ENCODE peak calls at places on chromosomes 4 and X, in four cellular contexts. D, E, K and M are unnamed samples.

GRCh38 chr4:68124262-68124661 is 5.4 kb downstream of the TMPRSS11F start:
- DNase-seq in K (no peak), E (no peak), D (no peak), M (no peak)

GRCh38 chr4:8383451-8384160 is 56.9 kb downstream of the ACOX3 start:
- DNase-seq in K (no peak), E (no peak), D (no peak), M (no peak)

GRCh38 chr4:47784222-47784621 is 53.6 kb downstream of the CORIN start:
- DNase-seq in E (no peak), D (no peak), K (no peak), M (no peak)

GRCh38 chr4:96183630-96184029 is 343.7 kb downstream of the PDHA2 start:
- DNase-seq in E (no peak), K (no peak), D (no peak), M (no peak)

GRCh38 chr4:163755013-163755412 is 260.5 kb downstream of the TMA16 start:
- DNase-seq in D (no peak), K (no peak), E (no peak), M (peak)

GRCh38 chrX:63754141-63754859 is 30.7 kb downstream of the ARHGEF9 start:
- DNase-seq in K (no peak), E (peak), D (peak), M (peak)

GRCh38 chr4:10123227-10124101 is 6.9 kb upstream of the WDR1 start:
- DNase-seq in D (peak), K (no peak), E (no peak), M (no peak)

GRCh38 chrX:9465380-9466114 is 689 bp downstream of the TBL1X start:
- DNase-seq in K (peak), E (no peak), D (peak), M (peak)

GRCh38 chr4:157887316-157887715 is 285.5 kb downstream of the GASK1B start:
- DNase-seq in E (no peak), D (no peak), K (no peak), M (no peak)

GRCh38 chr4:74320559-74321118 is 12.4 kb downstream of the EPGN start:
- DNase-seq in D (no peak), E (no peak), K (peak), M (peak)

GRCh38 chr4:122827899-122828601 is 1.4 kb downstream of the FGF2 start:
- DNase-seq in E (peak), D (peak), K (no peak), M (peak)

GRCh38 chrX:110440016-110440805 is 81.6 kb downstream of the RTL9 start:
- DNase-seq in D (no peak), K (no peak), E (no peak), M (no peak)

GRCh38 chr4:121594796-121595526 is 101.8 kb downstream of the ANXA5 start:
- DNase-seq in K (no peak), D (no peak), E (peak), M (no peak)

GRCh38 chrX:115040417-115040816 is 23.0 kb upstream of the IL13RA2 start:
- DNase-seq in K (no peak), E (no peak), D (no peak), M (no peak)

GRCh38 chr4:152206185-152206584 is 329.7 kb downstream of the FBXW7 start:
- DNase-seq in E (no peak), D (no peak), K (no peak), M (no peak)

GRCh38 chr4:7135389-7135746 is 57.0 kb upstream of the SORCS2 start:
- DNase-seq in E (no peak), D (no peak), K (no peak), M (no peak)

GRCh38 chr4:84967292-84967651 is 782 bp upstream of the WDFY3 start:
- DNase-seq in K (no peak), E (peak), D (no peak), M (no peak)

GRCh38 chrX:28586291-28586690 is 955 bp upstream of the IL1RAPL1 start:
- DNase-seq in K (peak), E (no peak), D (no peak), M (no peak)

GRCh38 chrX:103613362-103613761 is 5.6 kb downstream of the TCEAL3 start:
- DNase-seq in E (no peak), K (no peak), D (no peak), M (no peak)

GRCh38 chrX:28981952-28982351 is 394.7 kb downstream of the IL1RAPL1 start:
- DNase-seq in E (no peak), D (no peak), K (no peak), M (no peak)

GRCh38 chrX:17007134-17007768 is 60.8 kb downstream of the REPS2 start:
- DNase-seq in K (no peak), D (no peak), E (no peak), M (peak)

GRCh38 chr4:38400946-38401345 is 263.1 kb upstream of the KLF3 start:
- DNase-seq in D (no peak), E (no peak), K (no peak), M (no peak)

GRCh38 chrX:66200050-66200664 is 36.1 kb downstream of the HEPH start:
- DNase-seq in E (no peak), D (no peak), K (no peak), M (no peak)

GRCh38 chrX:24498181-24498580 is 33.1 kb downstream of the PDK3 start:
- DNase-seq in K (no peak), D (peak), E (no peak), M (no peak)

DNA sequence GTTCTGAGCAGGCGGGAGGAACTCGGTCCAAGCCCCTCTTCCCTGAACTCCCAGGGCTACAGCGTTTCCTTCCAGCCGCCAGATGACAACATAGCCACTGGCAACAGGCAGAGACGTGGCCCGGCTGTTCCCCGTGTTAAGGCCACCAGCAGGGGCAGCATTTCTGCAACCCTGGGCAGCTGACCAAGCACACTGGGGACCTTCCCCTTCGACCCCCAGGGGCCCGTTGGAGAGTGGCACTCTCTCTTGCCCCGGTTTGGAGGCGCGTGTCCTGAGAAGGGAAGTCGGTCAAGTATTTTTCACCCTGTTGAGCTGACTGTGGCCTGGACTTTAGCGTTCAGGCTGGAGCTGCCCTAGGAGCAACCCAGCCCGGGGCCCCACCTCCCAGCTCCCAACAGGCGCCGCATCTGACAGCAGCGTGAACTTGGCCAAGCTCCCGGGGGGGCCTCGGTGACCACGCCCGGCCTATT is 37.6 kb downstream of the ZBTB49 start:
- DNase-seq in K (no peak), D (no peak), E (no peak), M (peak)
- TF ChIP-seq CTCF in K (no peak), D (no peak), E (no peak), M (peak)

DNA sequence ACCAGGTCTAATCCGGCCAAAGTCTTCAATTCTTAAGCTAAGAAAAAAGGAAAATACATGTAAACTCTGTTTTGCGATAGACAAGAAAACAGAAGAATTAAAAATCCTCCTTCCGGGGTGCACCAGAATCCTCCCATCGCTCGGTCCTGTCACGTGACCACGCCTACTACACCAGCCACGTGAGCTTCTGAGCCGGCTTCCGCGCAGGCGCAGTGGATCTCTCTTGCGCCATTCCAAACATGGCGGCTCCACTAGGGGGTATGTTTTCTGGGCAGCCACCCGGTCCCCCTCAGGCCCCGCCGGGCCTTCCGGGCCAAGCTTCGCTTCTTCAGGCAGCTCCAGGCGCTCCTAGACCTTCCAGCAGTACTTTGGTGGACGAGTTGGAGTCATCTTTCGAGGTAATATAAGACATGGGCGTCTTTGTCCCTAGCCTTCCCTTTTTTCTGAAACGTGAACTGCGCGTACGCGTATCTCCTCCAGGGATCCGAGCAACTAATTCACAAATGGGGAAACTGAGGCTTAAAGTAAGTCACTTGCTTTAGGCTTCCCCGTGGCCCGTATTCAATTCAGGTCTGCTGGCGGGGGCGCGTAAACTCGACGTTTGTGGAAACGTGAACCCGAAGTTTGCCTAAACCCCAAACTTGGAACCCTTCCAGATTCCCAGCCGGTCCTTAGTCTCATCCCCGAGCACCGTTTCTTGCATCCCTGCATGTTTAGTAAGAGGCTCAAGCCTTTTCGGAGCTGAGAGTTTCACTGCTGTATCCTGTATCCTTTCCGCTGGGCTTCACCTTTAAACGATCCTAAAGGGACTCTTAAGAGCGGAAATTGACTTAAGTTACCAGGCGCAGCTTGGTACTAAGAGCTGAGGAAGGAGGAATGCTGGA is at the start of gene MED28:
- DNase-seq in K (peak), D (peak), E (peak), M (peak)
- TF ChIP-seq CTCF in K (peak), D (no peak), E (no peak), M (no peak)

GRCh38 chr4:183444953-183445543 is 612 bp downstream of the CDKN2AIP start:
- DNase-seq in K (no peak), E (no peak), D (no peak), M (no peak)

GRCh38 chr4:183441276-183441675 is 3.2 kb upstream of the CDKN2AIP start:
- DNase-seq in D (no peak), K (no peak), E (no peak), M (no peak)

GRCh38 chr4:183447646-183448045 is 3.2 kb downstream of the CDKN2AIP start:
- DNase-seq in K (no peak), E (no peak), D (no peak), M (no peak)

GRCh38 chr4:183443609-183444148 is 757 bp upstream of the CDKN2AIP start:
- DNase-seq in E (no peak), K (no peak), D (peak), M (no peak)

GRCh38 chr4:183444149-183444952 is at the start of gene CDKN2AIP:
- DNase-seq in E (peak), K (peak), D (peak), M (peak)
- TF ChIP-seq CTCF in E (no peak), K (peak), D (no peak), M (no peak)

DNA sequence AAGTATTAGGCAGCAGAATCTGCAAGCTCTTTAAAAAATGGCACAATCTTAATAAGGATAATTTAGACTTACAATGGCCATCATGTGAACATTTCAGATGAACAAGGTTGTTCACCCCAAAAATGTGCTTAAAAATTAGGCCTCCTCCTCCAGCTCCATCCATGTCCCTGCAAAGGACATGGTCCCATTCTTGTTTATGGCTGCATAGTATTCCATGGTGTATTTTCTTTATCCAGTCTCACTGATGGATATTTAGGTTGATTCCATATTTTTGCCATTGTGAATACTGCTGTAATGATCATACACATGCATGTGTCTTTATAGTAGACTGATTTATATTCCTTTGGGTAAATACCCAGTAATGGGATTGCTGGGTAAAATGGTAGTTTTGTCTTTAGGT is 29.1 kb upstream of the MAGEA8 start:
- DNase-seq in E (no peak), D (no peak), K (no peak), M (no peak)
- TF ChIP-seq CTCF in E (no peak), D (no peak), K (no peak), M (no peak)

GRCh38 chr4:24471623-24472510 is 112.5 kb downstream of the DHX15 start:
- DNase-seq in E (no peak), D (no peak), K (peak), M (peak)

GRCh38 chr4:24473309-24473721 is 111.0 kb downstream of the DHX15 start:
- DNase-seq in E (no peak), D (no peak), K (peak), M (no peak)

GRCh38 chr4:24475756-24476155 is 108.6 kb downstream of the DHX15 start:
- DNase-seq in K (no peak), E (no peak), D (no peak), M (no peak)

GRCh38 chr4:24472514-24473308 is 111.6 kb downstream of the DHX15 start:
- DNase-seq in E (peak), K (peak), D (peak), M (peak)

GRCh38 chr4:24470681-24471622 is 113.4 kb downstream of the DHX15 start:
- DNase-seq in D (no peak), E (peak), K (peak), M (peak)
- TF ChIP-seq CTCF in D (no peak), E (no peak), K (no peak), M (no peak)

GRCh38 chr4:32042486-32042885 is 1322.3 kb downstream of the PCDH7 start:
- DNase-seq in E (no peak), D (no peak), K (no peak), M (no peak)
- TF ChIP-seq CTCF in E (no peak), D (no peak), K (no peak), M (no peak)

GRCh38 chr4:21184788-21185187 is 484.5 kb downstream of the PACRGL start:
- DNase-seq in K (no peak), E (no peak), D (no peak), M (no peak)
- TF ChIP-seq CTCF in K (peak), E (no peak), D (no peak), M (no peak)

GRCh38 chr4:112514449-112515277 is 1.3 kb downstream of the NEUROG2 start:
- DNase-seq in E (no peak), K (no peak), D (no peak), M (no peak)
- TF ChIP-seq CTCF in E (no peak), K (no peak), D (no peak), M (peak)

GRCh38 chr4:4755306-4755705 is 104.2 kb upstream of the MSX1 start:
- DNase-seq in E (no peak), D (no peak), K (no peak), M (no peak)
- TF ChIP-seq CTCF in E (no peak), D (no peak), K (no peak), M (no peak)